ENCODE peak calls at places on chromosomes 2 and 18, in seven cellular contexts. Y, W, I, F, P, Z and B are unnamed samples.
A peak's percentile ranks its signal among the peaks of the same experiment; 100 is the strongest.

GRCh38 chr2:2234398-2234797 is 96.7 kb downstream of the MYT1L start:
- DNase-seq in Y (no peak), W (no peak), I (no peak), F (no peak), P (no peak), Z (no peak), B (no peak)

GRCh38 chr2:2324565-2325101 is 6.4 kb downstream of the MYT1L start:
- DNase-seq in Y (no peak), W (no peak), I (no peak), F (no peak), P (no peak), Z (no peak), B (no peak)

GRCh38 chr18:54129448-54130134 is 94.9 kb downstream of the MBD2 start:
- DNase-seq in Y (no peak), W (peak; percentile 64), I (no peak), F (no peak), P (no peak), Z (no peak), B (peak; percentile 18)

GRCh38 chr2:236774171-236774570 is 204.5 kb downstream of the ACKR3 start:
- DNase-seq in Y (no peak), W (no peak), I (no peak), F (no peak), P (no peak), Z (no peak), B (no peak)

GRCh38 chr18:5543854-5544389 is at the start of gene EPB41L3:
- DNase-seq in Y (no peak), W (peak; percentile 28), I (no peak), F (no peak), P (no peak), Z (peak; percentile 56), B (no peak)

GRCh38 chr2:69456950-69457445 is 19.8 kb upstream of the NFU1 start:
- DNase-seq in Y (no peak), W (no peak), I (no peak), F (no peak), P (no peak), Z (no peak), B (no peak)

GRCh38 chr2:6909431-6910385 is 7.5 kb upstream of the RNF144A start:
- DNase-seq in Y (no peak), W (no peak), I (no peak), F (no peak), P (no peak), Z (no peak), B (peak; percentile 50)

GRCh38 chr2:144131042-144131441 is 388.9 kb downstream of the ZEB2 start:
- DNase-seq in Y (peak; percentile 70), W (no peak), I (peak; percentile 40), F (no peak), P (no peak), Z (no peak), B (no peak)

GRCh38 chr18:42429208-42429607 is 474.2 kb downstream of the PIK3C3 start:
- DNase-seq in Y (no peak), W (no peak), I (no peak), F (no peak), P (no peak), Z (no peak), B (no peak)
- TF ChIP-seq CTCF in Y (no peak), W (no peak), I (no peak), F (no peak), P (no peak), Z (no peak), B (no peak)

DNA sequence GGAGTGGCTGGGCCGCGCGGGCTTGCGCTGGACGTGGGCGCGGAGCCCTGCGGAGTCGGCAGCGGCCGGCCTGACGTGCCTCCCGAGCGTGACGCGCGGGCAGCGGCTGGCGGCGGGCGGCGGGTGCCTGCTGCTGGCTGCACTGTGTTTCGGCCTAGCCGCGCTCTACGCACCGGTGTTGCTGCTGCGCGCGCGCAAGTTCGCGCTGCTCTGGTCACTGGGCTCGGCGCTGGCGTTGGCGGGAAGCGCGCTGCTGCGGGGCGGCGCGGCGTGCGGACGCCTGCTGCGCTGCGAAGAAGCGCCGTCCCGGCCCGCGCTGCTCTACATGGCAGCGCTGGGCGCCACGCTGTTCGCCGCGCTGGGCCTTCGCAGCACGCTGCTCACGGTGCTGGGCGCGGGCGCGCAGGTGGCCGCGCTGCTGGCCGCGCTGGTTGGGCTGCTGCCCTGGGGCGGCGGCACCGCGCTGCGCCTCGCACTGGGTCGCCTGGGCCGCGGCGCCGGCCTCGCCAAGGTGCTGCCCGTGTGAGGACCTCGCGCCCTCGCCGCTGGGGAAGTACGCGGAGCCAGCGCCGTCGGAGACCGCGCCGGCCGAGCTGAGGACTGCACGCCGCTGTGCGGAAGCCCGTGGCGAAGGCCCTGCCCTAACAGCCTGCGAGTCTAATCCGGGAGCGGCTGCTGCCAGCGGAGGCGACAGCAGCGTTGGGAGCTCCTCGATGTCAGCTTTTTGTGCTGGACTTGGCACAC is 526 bp downstream of the SFT2D3 start:
- DNase-seq in Y (peak; percentile 78), W (peak; percentile 72), I (peak; percentile 69), F (no peak), P (peak; percentile 82), Z (peak; percentile 75), B (peak; percentile 79)
- TF ChIP-seq CTCF in Y (no peak), W (peak; percentile 13), I (peak; percentile 32), F (no peak), P (peak; percentile 15), Z (no peak), B (peak; percentile 22)

GRCh38 chr2:47551800-47552525 is 149.0 kb downstream of the MSH2 start:
- DNase-seq in Y (no peak), W (no peak), I (no peak), F (no peak), P (no peak), Z (no peak), B (no peak)

GRCh38 chr2:47555368-47555767 is 152.4 kb downstream of the MSH2 start:
- DNase-seq in Y (no peak), W (no peak), I (no peak), F (no peak), P (no peak), Z (no peak), B (no peak)

GRCh38 chr2:47558116-47559078 is 155.4 kb downstream of the MSH2 start:
- DNase-seq in Y (peak; percentile 54), W (peak; percentile 27), I (no peak), F (peak; percentile 45), P (no peak), Z (peak; percentile 12), B (no peak)

GRCh38 chr2:47559079-47559684 is 156.2 kb downstream of the MSH2 start:
- DNase-seq in Y (peak; percentile 56), W (no peak), I (no peak), F (peak; percentile 47), P (no peak), Z (no peak), B (no peak)

DNA sequence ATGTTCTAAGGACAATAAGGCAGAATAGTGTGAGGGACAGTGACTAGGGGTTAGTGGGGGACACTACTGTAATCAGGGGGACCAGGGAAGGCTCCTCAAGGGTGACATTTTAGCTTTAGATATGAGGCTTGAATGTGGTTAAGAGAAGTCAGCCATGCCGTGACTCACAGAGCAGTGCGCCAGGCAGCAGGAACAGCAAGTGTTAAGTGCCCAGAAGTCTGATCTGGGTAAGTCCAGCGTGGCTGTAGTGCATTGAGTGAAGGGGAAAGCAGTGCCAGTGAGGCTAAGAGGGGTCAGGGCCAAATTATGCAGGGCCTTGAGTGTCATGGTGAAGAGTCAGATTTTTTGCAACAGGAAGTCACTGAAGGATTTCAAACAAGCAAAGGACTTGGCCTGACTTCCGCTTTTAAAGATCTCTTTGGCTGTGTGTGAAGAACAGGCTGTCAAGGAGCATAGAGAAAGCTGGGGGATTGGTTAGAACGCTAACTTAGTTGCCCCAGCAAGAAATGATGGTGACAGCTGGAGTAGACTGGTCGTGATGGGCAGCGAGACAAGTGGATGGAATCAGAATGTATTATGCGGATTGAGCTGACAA is 151.5 kb downstream of the MSH2 start:
- DNase-seq in Y (no peak), W (no peak), I (no peak), F (no peak), P (no peak), Z (no peak), B (no peak)
- TF ChIP-seq CTCF in Y (no peak), W (no peak), I (no peak), F (no peak), P (no peak), Z (no peak), B (no peak)

GRCh38 chr2:15939556-15939853 is 845 bp upstream of the MYCN start:
- DNase-seq in Y (peak; percentile 50), W (no peak), I (no peak), F (no peak), P (no peak), Z (no peak), B (peak; percentile 77)
- TF ChIP-seq CTCF in Y (no peak), W (no peak), I (no peak), F (no peak), P (no peak), Z (peak; percentile 50), B (peak; percentile 84)

DNA sequence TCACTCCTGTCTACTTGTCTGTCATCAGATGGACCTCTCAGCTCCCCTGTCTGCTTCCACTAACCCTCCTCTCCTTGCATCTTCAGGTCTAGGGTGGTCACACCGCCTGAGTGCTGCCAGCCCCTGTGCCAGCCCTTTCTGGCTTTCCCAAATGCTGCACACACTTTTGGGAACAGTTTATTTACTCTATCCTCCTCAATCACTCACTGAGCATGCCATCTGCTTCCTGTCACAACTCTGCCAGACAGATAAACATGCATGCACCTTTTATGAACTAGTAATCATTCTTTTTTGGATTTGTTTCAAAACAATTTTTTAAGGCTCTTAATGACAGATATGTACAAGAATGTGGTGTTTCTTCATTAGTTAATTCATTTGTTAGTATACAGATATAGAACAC is 56.3 kb upstream of the CCDC195 start:
- DNase-seq in Y (no peak), W (no peak), I (no peak), F (no peak), P (no peak), Z (no peak), B (no peak)
- TF ChIP-seq CTCF in Y (no peak), W (no peak), I (no peak), F (no peak), P (no peak), Z (no peak), B (no peak)

GRCh38 chr18:36095936-36096519 is 28.7 kb upstream of the RPRD1A start:
- DNase-seq in Y (peak; percentile 48), W (peak; percentile 76), I (peak; percentile 64), F (peak; percentile 37), P (peak; percentile 69), Z (peak; percentile 84), B (peak; percentile 42)
- TF ChIP-seq CTCF in Y (peak; percentile 56), W (peak; percentile 67), I (peak; percentile 87), F (peak; percentile 60), P (peak; percentile 66), Z (peak; percentile 43), B (peak; percentile 34)